ENCODE peak calls at places on chromosome 11, in six cellular contexts. C, T, D, K, X and E are unnamed samples.

GRCh38 chr11:91081440-91082088 is 858.7 kb upstream of the CHORDC1 start:
- DNase-seq in K (peak; percentile 48), T (peak; percentile 61), C (no peak), X (peak; percentile 58), D (no peak), E (no peak)

GRCh38 chr11:125110996-125111340 is 458 bp downstream of the TMEM218 start:
- DNase-seq in C (peak; percentile 7), K (peak; percentile 25), X (no peak), D (no peak), T (no peak), E (no peak)

GRCh38 chr11:9656864-9657263 is 7.0 kb upstream of the SWAP70 start:
- DNase-seq in X (no peak), D (no peak), C (no peak), K (no peak), T (no peak), E (no peak)

GRCh38 chr11:7551571-7551970 is 37.8 kb downstream of the PPFIBP2 start:
- DNase-seq in K (peak; percentile 84), X (peak; percentile 77), C (no peak), D (no peak), T (no peak), E (no peak)

GRCh38 chr11:69427906-69428880 is 53.3 kb upstream of the LINC01488 start:
- DNase-seq in C (no peak), K (no peak), D (no peak), X (no peak), T (no peak), E (no peak)

GRCh38 chr11:63404536-63404935 is 35.0 kb downstream of the SLC22A9 start:
- DNase-seq in D (no peak), C (no peak), T (no peak), X (peak; percentile 38), K (no peak), E (no peak)

GRCh38 chr11:126355926-126356897 is 726 bp downstream of the ST3GAL4 start:
- DNase-seq in K (peak; percentile 66), D (no peak), X (peak; percentile 49), C (no peak), T (no peak), E (no peak)

GRCh38 chr11:12263141-12263693 is 114.2 kb upstream of the PARVA start:
- DNase-seq in X (no peak), T (no peak), C (no peak), K (no peak), D (no peak), E (no peak)

GRCh38 chr11:17846852-17847453 is 112.4 kb downstream of the KCNC1 start:
- DNase-seq in D (no peak), K (no peak), C (peak; percentile 30), X (peak; percentile 47), T (peak; percentile 22), E (no peak)

GRCh38 chr11:92776676-92777075 is 192.8 kb upstream of the MTNR1B start:
- DNase-seq in C (no peak), X (no peak), D (no peak), K (peak; percentile 41), T (no peak), E (no peak)

GRCh38 chr11:120063686-120064340 is 74.1 kb downstream of the TRIM29 start:
- DNase-seq in C (no peak), X (no peak), T (no peak), K (no peak), D (no peak), E (no peak)

GRCh38 chr11:44946268-44946667 is 4.4 kb downstream of the TP53I11 start:
- DNase-seq in C (no peak), X (no peak), K (no peak), T (peak; percentile 30), D (no peak), E (no peak)

GRCh38 chr11:2586091-2586792 is 113.6 kb downstream of the KCNQ1OT1 start:
- DNase-seq in D (no peak), K (no peak), C (no peak), T (no peak), X (no peak), E (no peak)

GRCh38 chr11:26219506-26220117 is 112.3 kb upstream of the ANO3 start:
- DNase-seq in T (no peak), K (no peak), D (no peak), X (no peak), C (no peak), E (no peak)

GRCh38 chr11:70551323-70552166 is 153.2 kb downstream of the CTTN start:
- DNase-seq in K (no peak), T (no peak), X (peak; percentile 26), C (no peak), D (no peak), E (no peak)

GRCh38 chr11:75853971-75854370 is 39.0 kb downstream of the UVRAG start:
- DNase-seq in C (no peak), D (no peak), T (no peak), X (no peak), K (no peak), E (no peak)

GRCh38 chr11:8003187-8003586 is 16.1 kb downstream of the EIF3F start:
- DNase-seq in D (no peak), K (no peak), T (no peak), X (no peak), C (no peak), E (no peak)

GRCh38 chr11:64341429-64341828 is 1.4 kb downstream of the CCDC88B start:
- DNase-seq in K (no peak), T (no peak), X (no peak), D (no peak), C (no peak), E (no peak)

GRCh38 chr11:68550485-68550817 is 89.9 kb downstream of the PPP6R3 start:
- DNase-seq in X (no peak), K (no peak), C (no peak), D (no peak), T (no peak), E (no peak)

GRCh38 chr11:10305964-10306918 is 1.4 kb downstream of the ADM start:
- DNase-seq in D (no peak), T (no peak), X (no peak), K (no peak), C (peak; percentile 21), E (no peak)

GRCh38 chr11:415640-416041 is 842 bp upstream of the SIGIRR start:
- DNase-seq in T (no peak), D (no peak), C (no peak), K (no peak), X (no peak), E (no peak)

GRCh38 chr11:134414772-134415765 is 3.0 kb upstream of the B3GAT1 start:
- DNase-seq in C (no peak), X (no peak), K (no peak), D (peak; percentile 51), T (no peak), E (no peak)

GRCh38 chr11:46380340-46381045 is 976 bp upstream of the MDK start:
- DNase-seq in X (peak; percentile 33), D (peak; percentile 34), T (no peak), K (peak; percentile 67), C (peak; percentile 56), E (peak; percentile 48)

GRCh38 chr11:64842851-64843841 is 1.3 kb downstream of the CDC42BPG start:
- DNase-seq in X (peak; percentile 89), D (peak; percentile 37), C (peak; percentile 77), T (no peak), K (no peak), E (no peak)

GRCh38 chr11:107592256-107592655 is 1.3 kb downstream of the ELMOD1 start:
- DNase-seq in C (no peak), X (no peak), K (no peak), T (no peak), D (no peak), E (no peak)

GRCh38 chr11:44016546-44017442 is 31.0 kb upstream of the ACCSL start:
- DNase-seq in D (no peak), C (no peak), X (no peak), K (no peak), T (no peak), E (no peak)

GRCh38 chr11:50246699-50247098 is 214.0 kb downstream of the OR4C45 start:
- DNase-seq in K (no peak), X (no peak), T (no peak), C (no peak), D (no peak), E (no peak)

GRCh38 chr11:66013762-66014100 is 1.9 kb downstream of the CST6 start:
- DNase-seq in T (no peak), K (no peak), C (no peak), D (no peak), X (no peak), E (no peak)

GRCh38 chr11:65663634-65664200 is 1.0 kb upstream of the RELA start:
- DNase-seq in X (no peak), K (peak; percentile 55), T (peak; percentile 26), C (peak; percentile 32), D (no peak), E (no peak)

GRCh38 chr11:831132-831864 is 1.5 kb upstream of the CD151 start:
- DNase-seq in K (peak; percentile 53), C (no peak), T (no peak), X (peak; percentile 4), D (no peak), E (no peak)

GRCh38 chr11:11178671-11179070 is 174.4 kb downstream of the CSNK2A3 start:
- DNase-seq in X (no peak), C (no peak), K (peak; percentile 20), T (no peak), D (no peak), E (no peak)

GRCh38 chr11:117468888-117469287 is 141.2 kb downstream of the CEP164 start:
- DNase-seq in X (no peak), D (no peak), K (no peak), C (no peak), T (no peak), E (no peak)

GRCh38 chr11:79667377-79667776 is 226.5 kb upstream of the TENM4 start:
- DNase-seq in X (no peak), T (no peak), C (no peak), K (no peak), D (no peak), E (no peak)

GRCh38 chr11:75143420-75143731 is 7.5 kb upstream of the SLCO2B1 start:
- DNase-seq in T (no peak), K (no peak), X (no peak), C (no peak), D (no peak), E (no peak)

GRCh38 chr11:109249597-109249996 is 172.4 kb upstream of the C11orf87 start:
- DNase-seq in D (no peak), T (no peak), K (peak; percentile 11), X (no peak), C (no peak), E (no peak)

GRCh38 chr11:63916837-63917684 is at the start of gene RCOR2:
- DNase-seq in K (peak; percentile 82), D (peak; percentile 68), T (peak; percentile 63), X (peak; percentile 62), C (peak; percentile 63), E (peak; percentile 81)

GRCh38 chr11:126322996-126323395 is 19.1 kb downstream of the DCPS start:
- DNase-seq in T (no peak), C (no peak), K (no peak), D (no peak), X (no peak), E (no peak)

GRCh38 chr11:19800162-19800561 is 87.5 kb downstream of the NAV2 start:
- DNase-seq in C (no peak), T (no peak), K (peak; percentile 18), D (no peak), X (no peak), E (no peak)